ENCODE peak calls at places on chromosome 5, in five cellular contexts. R is right atrium auricular region; J is thoracic aorta; G is choroid plexus epithelial cell; E is CD8-positive, alpha-beta T cell. W is an unnamed sample.
A peak's percentile ranks its signal among the peaks of the same experiment; 100 is the strongest.

GRCh38 chr5:33470544-33470943 is 29.8 kb downstream of the TARS1 start:
- DNase-seq in R (no peak), J (no peak), G (peak; percentile 93), E (no peak), W (peak; percentile 81)

GRCh38 chr5:149500922-149501582 is 50.2 kb downstream of the CSNK1A1 start:
- DNase-seq in R (no peak), J (no peak), G (peak; percentile 96), E (no peak), W (peak; percentile 80)

GRCh38 chr5:72888595-72888994 is 67.2 kb upstream of the FCHO2 start:
- DNase-seq in R (no peak), J (no peak), G (no peak), E (no peak), W (no peak)

GRCh38 chr5:41510176-41510831 is at the start of gene PLCXD3:
- DNase-seq in R (peak; percentile 64), J (no peak), G (no peak), E (no peak), W (peak; percentile 87)

GRCh38 chr5:172149073-172149472 is 39.0 kb downstream of the STK10 start:
- DNase-seq in R (no peak), J (no peak), G (peak; percentile 69), E (no peak), W (peak; percentile 84)

GRCh38 chr5:149829954-149830353 is 99.8 kb downstream of the PPARGC1B start:
- DNase-seq in R (no peak), J (no peak), G (no peak), E (no peak), W (no peak)

GRCh38 chr5:132495063-132495671 is 4.6 kb upstream of the IRF1 start:
- DNase-seq in R (peak; percentile 59), J (no peak), G (no peak), E (no peak), W (no peak)

GRCh38 chr5:56876325-56876724 is 33.1 kb upstream of the SETD9 start:
- DNase-seq in R (no peak), J (no peak), G (peak; percentile 26), E (no peak), W (no peak)

GRCh38 chr5:132190161-132190817 is 37.4 kb downstream of the P4HA2 start:
- DNase-seq in R (no peak), J (no peak), G (peak; percentile 90), E (no peak), W (peak; percentile 78)

GRCh38 chr5:124876564-124876963 is 130.1 kb upstream of the ZNF608 start:
- DNase-seq in R (no peak), J (no peak), G (no peak), E (no peak), W (no peak)

GRCh38 chr5:176866913-176867312 is 32.2 kb downstream of the HK3 start:
- DNase-seq in R (no peak), J (no peak), G (no peak), E (no peak), W (no peak)

GRCh38 chr5:65128226-65128625 is 353.5 kb downstream of the ADAMTS6 start:
- DNase-seq in R (no peak), J (no peak), G (no peak), E (no peak), W (no peak)

GRCh38 chr5:12865529-12865928 is 961.3 kb upstream of the CTNND2 start:
- DNase-seq in R (no peak), J (no peak), G (peak; percentile 4), E (no peak), W (no peak)

GRCh38 chr5:73865315-73865714 is 239.3 kb downstream of the ARHGEF28 start:
- DNase-seq in R (no peak), J (no peak), G (no peak), E (no peak), W (no peak)

GRCh38 chr5:142391031-142391872 is 66.4 kb upstream of the SPRY4 start:
- DNase-seq in R (no peak), J (no peak), G (no peak), E (no peak), W (no peak)

GRCh38 chr5:92952243-92952642 is 628.8 kb downstream of the NR2F1-AS1 start:
- DNase-seq in R (no peak), J (no peak), G (no peak), E (no peak), W (no peak)

GRCh38 chr5:149412783-149413476 is 33.8 kb upstream of the IL17B start:
- DNase-seq in R (no peak), J (no peak), G (no peak), E (no peak), W (peak; percentile 45)

GRCh38 chr5:36875789-36876388 is 680 bp upstream of the NIPBL start:
- DNase-seq in R (peak; percentile 83), J (no peak), G (peak; percentile 84), E (peak; percentile 58), W (peak; percentile 82)

GRCh38 chr5:62395210-62395950 is 8.3 kb downstream of the DIMT1 start:
- DNase-seq in R (no peak), J (no peak), G (peak; percentile 58), E (no peak), W (no peak)

GRCh38 chr5:152723482-152723881 is 318.4 kb upstream of the NMUR2 start:
- DNase-seq in R (no peak), J (no peak), G (no peak), E (no peak), W (no peak)

GRCh38 chr5:77972545-77973252 is 196.6 kb upstream of the TBCA start:
- DNase-seq in R (no peak), J (no peak), G (no peak), E (no peak), W (no peak)
- H3K4me3 ChIP-seq in R (peak overlapping the region; percentile 46), J (peak overlapping the region; percentile 74), G (peak overlapping the region; percentile 7), E (peak overlapping the region; percentile 43), W (peak overlapping the region; percentile 21)

DNA sequence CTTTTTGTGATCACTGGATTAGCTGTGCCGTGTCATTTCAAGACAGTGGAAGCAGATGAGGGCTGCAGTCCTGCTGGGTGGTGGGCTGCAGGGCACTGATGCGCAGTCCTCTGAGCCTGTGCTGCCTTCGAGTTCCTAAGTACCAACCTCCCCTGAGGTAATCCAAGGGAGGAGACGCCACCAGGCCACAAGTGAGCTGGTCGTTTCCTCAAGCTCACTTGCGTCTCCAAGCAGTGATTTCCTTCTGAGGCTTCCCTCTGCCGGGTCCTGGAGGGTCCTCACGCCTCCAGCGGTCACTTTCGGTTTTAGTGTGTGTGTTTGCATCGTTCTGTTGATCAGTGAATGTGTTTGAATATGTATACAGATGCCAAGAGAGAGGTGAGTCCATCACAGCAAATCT is 115.7 kb downstream of the TRIO start:
- DNase-seq in R (no peak), J (no peak), G (peak; percentile 59), E (no peak), W (no peak)
- TF ChIP-seq CTCF in R (no peak), J (no peak), G (peak; percentile 47), E (no peak), W (no peak)

GRCh38 chr5:178483620-178484019 is 106.6 kb downstream of the COL23A1 start:
- DNase-seq in R (no peak), J (no peak), G (no peak), E (peak; percentile 13), W (no peak)
- H3K4me3 ChIP-seq in R (no peak overlapping the region), J (no peak overlapping the region), G (no peak overlapping the region), E (no peak overlapping the region), W (no peak overlapping the region)

DNA sequence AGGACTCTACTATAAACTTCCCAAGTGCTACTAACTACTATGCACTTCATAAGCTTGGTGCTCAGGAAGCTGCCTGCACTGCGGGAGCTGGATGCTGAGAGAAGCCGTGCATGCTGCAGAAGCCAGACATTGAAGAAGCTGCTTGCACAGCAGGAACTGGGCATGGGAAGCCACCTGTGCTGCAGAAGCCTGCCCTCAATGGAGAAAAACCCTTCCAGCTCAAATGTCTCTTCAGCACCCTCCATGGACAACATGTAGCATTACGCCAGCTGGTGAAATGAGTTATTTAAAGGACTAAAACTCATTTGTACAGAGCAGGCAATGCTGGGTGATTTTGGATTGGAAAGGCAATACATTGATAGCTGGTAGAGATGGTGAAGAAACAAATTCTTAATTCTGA is 247.2 kb downstream of the KIF4B start:
- DNase-seq in R (no peak), J (no peak), G (no peak), E (no peak), W (no peak)
- TF ChIP-seq CTCF in R (no peak), J (no peak), G (no peak), E (no peak), W (no peak)